ENCODE peak calls at places on chromosomes 1 and 21, in ten cellular contexts. E, S, I, J, O, U, Z, Q, Y and D are unnamed samples. For H3K27me3 and H3K4me1, the result is how much of the 10 kb centered on the place peaks cover.

GRCh38 chr1:221397141-221397540 is 344.7 kb downstream of the DUSP10 start:
- DNase-seq in E (no peak), S (no peak), I (no peak), J (no peak), O (no peak), U (no peak), Z (no peak), Q (no peak), Y (no peak), D (no peak)

GRCh38 chr1:228104526-228105251 is 1.6 kb upstream of the C1orf35 start:
- DNase-seq in E (peak), S (no peak), I (no peak), J (no peak), O (peak), U (no peak), Z (no peak), Q (no peak), Y (no peak), D (no peak)

GRCh38 chr1:155219592-155220031 is 11.1 kb downstream of the MTX1 start:
- DNase-seq in E (no peak), S (peak), I (no peak), J (no peak), O (no peak), U (no peak), Z (no peak), Q (no peak), Y (no peak), D (no peak)

GRCh38 chr1:162632743-162633326 is 571 bp downstream of the DDR2 start:
- DNase-seq in E (peak), S (no peak), I (no peak), J (no peak), O (no peak), U (no peak), Z (no peak), Q (no peak), Y (no peak), D (no peak)

GRCh38 chr1:48236716-48237470 is 14.4 kb downstream of the SLC5A9 start:
- DNase-seq in E (no peak), S (no peak), I (peak), J (peak), O (no peak), U (no peak), Z (no peak), Q (no peak), Y (no peak), D (no peak)

GRCh38 chr1:36094621-36095061 is 5.9 kb downstream of the ADPRS start:
- DNase-seq in E (peak), S (peak), I (no peak), J (no peak), O (peak), U (no peak), Z (peak), Q (no peak), Y (no peak), D (no peak)

GRCh38 chr1:45864124-45864721 is 60.8 kb downstream of the MAST2 start:
- DNase-seq in E (no peak), S (peak), I (no peak), J (no peak), O (no peak), U (no peak), Z (no peak), Q (no peak), Y (no peak), D (no peak)

GRCh38 chr1:52738148-52738547 is 11.9 kb downstream of the ZYG11B start:
- DNase-seq in E (no peak), S (no peak), I (no peak), J (no peak), O (no peak), U (no peak), Z (no peak), Q (no peak), Y (no peak), D (no peak)

GRCh38 chr1:53449026-53449425 is 10.2 kb upstream of the DMRTB1 start:
- DNase-seq in E (no peak), S (no peak), I (no peak), J (no peak), O (no peak), U (no peak), Z (no peak), Q (no peak), Y (no peak), D (no peak)

GRCh38 chr1:229781453-229781852 is 155.4 kb downstream of the URB2 start:
- DNase-seq in E (no peak), S (no peak), I (peak), J (no peak), O (peak), U (peak), Z (no peak), Q (peak), Y (no peak), D (no peak)

GRCh38 chr1:89429062-89429461 is 65.2 kb downstream of the GBP6 start:
- DNase-seq in E (no peak), S (no peak), I (no peak), J (no peak), O (no peak), U (no peak), Z (no peak), Q (no peak), Y (no peak), D (no peak)

GRCh38 chr1:225987491-225988316 is 11.4 kb downstream of the SDE2 start:
- DNase-seq in E (no peak), S (no peak), I (peak), J (no peak), O (no peak), U (no peak), Z (no peak), Q (no peak), Y (no peak), D (no peak)

GRCh38 chr1:89802036-89802435 is 18.8 kb upstream of the LRRC8D start:
- DNase-seq in E (no peak), S (no peak), I (no peak), J (no peak), O (no peak), U (no peak), Z (no peak), Q (no peak), Y (no peak), D (no peak)

GRCh38 chr1:206960676-206961386 is 9.4 kb downstream of the FCAMR start:
- DNase-seq in E (no peak), S (peak), I (no peak), J (no peak), O (no peak), U (no peak), Z (no peak), Q (no peak), Y (no peak), D (no peak)

GRCh38 chr1:101526813-101527212 is 290.0 kb downstream of the S1PR1 start:
- DNase-seq in E (no peak), S (no peak), I (no peak), J (no peak), O (no peak), U (no peak), Z (no peak), Q (no peak), Y (no peak), D (no peak)

DNA sequence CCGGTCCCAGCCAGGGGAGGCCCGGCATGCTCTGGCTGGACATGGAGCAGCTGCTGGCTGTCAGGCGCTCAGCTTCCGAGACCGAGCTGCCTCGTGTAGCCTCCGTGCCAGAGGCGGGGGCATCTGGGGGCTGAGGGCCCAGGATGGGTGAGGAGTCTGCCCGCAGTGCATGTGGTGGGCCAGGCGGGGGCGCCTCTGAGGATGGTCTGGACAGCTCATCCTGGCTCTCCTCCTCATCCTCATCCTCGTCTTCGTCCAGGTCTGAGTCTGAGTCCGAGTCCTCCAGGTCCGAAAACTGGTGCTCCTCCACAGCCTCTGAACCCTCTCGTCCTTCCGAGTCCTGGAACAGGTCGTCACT is 28.9 kb upstream of the EDN2 start:
- DNase-seq in E (no peak), S (peak), I (no peak), J (no peak), O (peak), U (no peak), Z (no peak), Q (no peak), Y (no peak), D (no peak)
- TF ChIP-seq CTCF in E (peak), S (peak), I (peak), J (peak), O (no peak), U (peak), Z (peak), Q (no peak), Y (no peak), D (no peak)

DNA sequence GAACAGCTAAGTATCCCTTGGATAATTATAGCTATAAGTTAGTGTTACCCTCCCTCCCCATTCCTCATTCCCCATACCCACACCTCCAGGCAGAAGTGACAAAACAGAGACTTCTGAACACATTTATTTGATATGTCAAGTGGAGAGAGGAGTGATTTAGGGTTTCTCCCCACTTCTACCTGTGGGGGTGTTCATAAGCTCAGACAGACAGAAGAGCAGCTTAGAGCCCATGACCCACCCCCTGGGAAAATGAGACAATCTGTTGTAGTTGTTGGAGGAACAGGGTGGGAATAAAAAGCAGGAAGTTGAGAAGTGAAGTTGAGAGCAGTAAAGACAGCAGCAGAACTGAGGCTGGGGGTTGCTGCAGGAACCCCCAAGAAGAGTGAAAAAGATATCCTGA is 1.5 kb upstream of the LIX1L start:
- DNase-seq in E (no peak), S (no peak), I (no peak), J (no peak), O (no peak), U (no peak), Z (no peak), Q (no peak), Y (no peak), D (no peak)
- H3K27me3 ChIP-seq in E (under half), S (under half), I (under half), J (under half), O (under half), U (under half), Z (under half), Q (under half), Y (under half), D (under half)

GRCh38 chr1:18943914-18944572 is 12.4 kb downstream of the IFFO2 start:
- DNase-seq in E (no peak), S (no peak), I (no peak), J (no peak), O (no peak), U (no peak), Z (no peak), Q (no peak), Y (no peak), D (no peak)
- H3K4me1 ChIP-seq in E (under half), S (under half), I (half or more), J (half or more), O (under half), U (half or more), Z (half or more), Q (under half), Y (under half), D (half or more)

GRCh38 chr1:64424412-64424811 is 45.5 kb upstream of the CACHD1 start:
- DNase-seq in E (no peak), S (no peak), I (no peak), J (no peak), O (no peak), U (no peak), Z (no peak), Q (no peak), Y (no peak), D (no peak)
- TF ChIP-seq CTCF in E (no peak), S (no peak), I (no peak), J (no peak), O (no peak), U (no peak), Z (no peak), Q (no peak), Y (no peak), D (no peak)

GRCh38 chr1:213987876-213988638 is at the start of gene PROX1:
- DNase-seq in E (peak), S (peak), I (no peak), J (no peak), O (peak), U (peak), Z (peak), Q (peak), Y (peak), D (no peak)

GRCh38 chr1:213988639-213989070 is 882 bp downstream of the PROX1 start:
- DNase-seq in E (no peak), S (no peak), I (no peak), J (no peak), O (no peak), U (no peak), Z (no peak), Q (no peak), Y (no peak), D (no peak)

GRCh38 chr1:213986925-213987250 is 885 bp upstream of the PROX1 start:
- DNase-seq in E (no peak), S (no peak), I (no peak), J (no peak), O (no peak), U (no peak), Z (no peak), Q (no peak), Y (no peak), D (no peak)

GRCh38 chr1:213987422-213987875 is 324 bp upstream of the PROX1 start:
- DNase-seq in E (peak), S (no peak), I (no peak), J (no peak), O (no peak), U (peak), Z (no peak), Q (no peak), Y (no peak), D (no peak)

DNA sequence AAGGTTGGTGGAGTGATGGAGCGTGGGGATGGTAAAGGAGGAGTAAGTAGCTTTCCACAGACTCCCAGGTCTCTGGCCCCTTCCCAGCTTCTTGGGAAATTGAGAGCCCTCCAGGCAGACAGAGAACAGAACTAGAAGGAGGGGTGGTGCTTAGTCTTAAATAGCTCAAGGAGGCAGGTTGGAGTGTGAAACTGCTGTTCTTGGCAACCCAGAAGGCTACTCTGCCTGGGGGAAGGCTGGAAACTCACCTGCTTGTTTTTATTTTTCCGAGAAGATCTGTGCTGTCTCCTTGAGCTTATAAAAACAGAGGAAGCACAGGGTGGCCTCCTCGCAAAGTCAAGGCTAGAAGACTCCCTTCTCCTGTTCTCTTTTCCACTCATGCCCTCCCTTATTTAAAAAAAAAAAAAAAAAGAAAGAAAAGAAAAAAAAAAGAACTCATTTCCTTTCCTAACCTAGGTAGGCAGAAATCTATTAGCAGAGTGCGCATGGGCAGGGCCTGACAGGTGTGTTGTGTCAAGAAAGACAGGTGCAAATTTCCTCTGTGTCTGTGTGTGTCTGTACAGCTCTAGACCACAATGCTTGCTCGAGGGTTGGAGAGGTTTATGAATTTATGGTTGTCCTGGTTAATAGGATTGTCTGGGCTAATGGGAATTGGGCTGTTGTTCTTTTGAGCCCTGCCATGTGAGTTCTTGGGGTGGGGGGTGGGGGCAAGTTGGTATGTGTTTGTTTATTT is 2.1 kb downstream of the PROX1 start:
- DNase-seq in E (peak), S (peak), I (no peak), J (no peak), O (no peak), U (no peak), Z (no peak), Q (no peak), Y (no peak), D (no peak)
- H3K27me3 ChIP-seq in E (under half), S (under half), I (under half), J (half or more), O (under half), U (under half), Z (under half), Q (under half), Y (under half), D (under half)

DNA sequence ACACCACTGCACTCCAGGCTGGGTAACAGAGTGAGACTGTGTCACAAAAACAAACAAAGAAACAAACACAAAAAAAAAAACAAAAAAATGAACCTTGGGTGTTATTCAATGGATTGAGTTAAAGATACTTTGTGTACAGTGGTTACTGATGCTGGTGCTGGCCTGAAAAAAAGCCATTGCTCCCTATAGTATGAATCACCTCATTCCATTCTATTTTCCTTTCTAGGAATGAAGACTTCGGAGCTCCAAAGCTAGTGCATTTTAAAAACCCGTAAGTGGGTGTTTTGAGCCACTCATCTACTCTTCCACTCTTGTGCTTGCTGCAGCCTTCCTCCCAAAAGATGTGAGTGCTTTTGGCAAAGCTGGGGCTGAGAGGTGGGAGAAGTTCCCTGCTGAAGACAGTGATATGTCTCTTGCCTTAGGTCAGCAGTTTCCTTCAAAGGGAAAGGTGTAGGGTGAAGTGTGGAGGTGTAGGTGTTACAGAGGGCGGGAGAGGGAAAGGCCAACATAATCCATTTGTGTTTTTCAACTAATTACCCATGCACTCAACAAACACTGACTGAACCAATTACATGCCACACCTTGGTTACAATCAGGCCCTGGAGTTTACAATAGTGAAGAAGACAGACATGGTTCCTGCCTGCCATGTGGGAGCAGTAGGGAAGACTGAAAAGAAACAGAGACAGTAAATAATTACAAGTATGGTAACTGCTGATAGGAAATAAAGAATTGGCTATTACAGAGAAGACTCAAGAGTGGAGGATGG is 55.0 kb upstream of the SERBP1 start:
- DNase-seq in E (no peak), S (no peak), I (no peak), J (no peak), O (no peak), U (no peak), Z (no peak), Q (no peak), Y (no peak), D (no peak)
- H3K4me1 ChIP-seq in E (under half), S (under half), I (under half), J (under half), O (under half), U (under half), Z (under half), Q (under half), Y (under half), D (under half)

GRCh38 chr21:16608209-16608830 is 878.5 kb downstream of the USP25 start:
- DNase-seq in E (no peak), S (no peak), I (no peak), J (no peak), O (no peak), U (no peak), Z (no peak), Q (no peak), Y (no peak), D (no peak)
- TF ChIP-seq CTCF in E (no peak), S (peak), I (no peak), J (no peak), O (no peak), U (no peak), Z (no peak), Q (peak), Y (no peak), D (no peak)

GRCh38 chr1:213989071-213989739 is 1.4 kb downstream of the PROX1 start:
- DNase-seq in E (no peak), S (peak), I (no peak), J (no peak), O (peak), U (no peak), Z (no peak), Q (no peak), Y (no peak), D (no peak)
- H3K27me3 ChIP-seq in E (under half), S (under half), I (under half), J (half or more), O (under half), U (under half), Z (under half), Q (under half), Y (under half), D (under half)

GRCh38 chr1:58818075-58818474 is 34.2 kb upstream of the JUN start:
- DNase-seq in E (no peak), S (no peak), I (no peak), J (peak), O (no peak), U (no peak), Z (no peak), Q (no peak), Y (no peak), D (no peak)

GRCh38 chr1:58815069-58815679 is 31.3 kb upstream of the JUN start:
- DNase-seq in E (peak), S (no peak), I (peak), J (peak), O (peak), U (peak), Z (peak), Q (peak), Y (peak), D (peak)

GRCh38 chr1:58815680-58816071 is 31.8 kb upstream of the JUN start:
- DNase-seq in E (no peak), S (no peak), I (no peak), J (no peak), O (no peak), U (no peak), Z (no peak), Q (peak), Y (no peak), D (no peak)

GRCh38 chr1:58816072-58816746 is 32.4 kb upstream of the JUN start:
- DNase-seq in E (peak), S (peak), I (peak), J (peak), O (peak), U (peak), Z (peak), Q (peak), Y (peak), D (peak)

GRCh38 chr1:58816747-58817221 is 32.9 kb upstream of the JUN start:
- DNase-seq in E (no peak), S (no peak), I (no peak), J (no peak), O (no peak), U (no peak), Z (no peak), Q (no peak), Y (no peak), D (no peak)
- H3K4me1 ChIP-seq in E (under half), S (under half), I (under half), J (under half), O (under half), U (under half), Z (half or more), Q (under half), Y (under half), D (under half)